ENCODE peak calls at places on chromosomes 2 and 18, in nine cellular contexts. E is neural progenitor cell; S is CD8-positive, alpha-beta T cell; L is aorta; A is OCI-LY7; C is pancreas; Z is AG10803; M is GM23248; W is heart right ventricle. I is an unnamed sample.

GRCh38 chr2:153963247-153963646 is 91.5 kb downstream of the GALNT13 start:
- DNase-seq in E (no peak), S (no peak), L (no peak), A (no peak), C (no peak), Z (no peak), M (no peak), W (no peak), I (no peak)

GRCh38 chr2:204947448-204947847 is 402.2 kb downstream of the PARD3B start:
- DNase-seq in E (no peak), S (no peak), L (no peak), A (no peak), C (no peak), Z (no peak), M (no peak), W (no peak), I (no peak)

GRCh38 chr18:8987250-8987649 is 115.2 kb upstream of the NDUFV2 start:
- DNase-seq in E (no peak), S (no peak), L (no peak), A (no peak), C (no peak), Z (peak), M (peak), W (no peak), I (peak)

GRCh38 chr18:2570772-2571199 is 519 bp downstream of the METTL4 start:
- DNase-seq in E (peak), S (peak), L (peak), A (peak), C (peak), Z (peak), M (peak), W (peak), I (peak)

GRCh38 chr18:23732439-23732838 is 43.2 kb downstream of the LAMA3 start:
- DNase-seq in E (no peak), S (no peak), L (no peak), A (no peak), C (no peak), Z (no peak), M (no peak), W (no peak), I (no peak)

GRCh38 chr2:195326537-195326936 is 330.5 kb upstream of the SLC39A10 start:
- DNase-seq in E (no peak), S (no peak), L (no peak), A (no peak), C (no peak), Z (no peak), M (no peak), W (no peak), I (no peak)

GRCh38 chr2:68837164-68837860 is 33.9 kb downstream of the BMP10 start:
- DNase-seq in E (peak), S (peak), L (peak), A (peak), C (peak), Z (no peak), M (peak), W (peak), I (peak)

GRCh38 chr2:191670076-191670475 is 7.9 kb upstream of the NABP1 start:
- DNase-seq in E (no peak), S (no peak), L (no peak), A (no peak), C (no peak), Z (no peak), M (no peak), W (no peak), I (no peak)

GRCh38 chr2:161843936-161844335 is 219.7 kb downstream of the SLC4A10 start:
- DNase-seq in E (no peak), S (no peak), L (no peak), A (peak), C (no peak), Z (no peak), M (no peak), W (no peak), I (no peak)

GRCh38 chr2:164388511-164388910 is 232.8 kb downstream of the GRB14 start:
- DNase-seq in E (peak), S (no peak), L (no peak), A (no peak), C (no peak), Z (peak), M (peak), W (no peak), I (peak)

GRCh38 chr18:67677489-67677888 is 161.0 kb upstream of the DSEL start:
- DNase-seq in E (no peak), S (no peak), L (no peak), A (no peak), C (no peak), Z (no peak), M (no peak), W (no peak), I (no peak)

GRCh38 chr2:230443540-230443939 is 27.5 kb downstream of the SP100 start:
- DNase-seq in E (no peak), S (no peak), L (no peak), A (no peak), C (no peak), Z (peak), M (peak), W (no peak), I (peak)

GRCh38 chr2:44707945-44708645 is 233.4 kb upstream of the SIX3 start:
- DNase-seq in E (peak), S (no peak), L (no peak), A (peak), C (no peak), Z (no peak), M (no peak), W (no peak), I (no peak)

GRCh38 chr2:240919786-240920782 is 13.9 kb downstream of the CROCC2 start:
- DNase-seq in E (no peak), S (no peak), L (peak), A (no peak), C (peak), Z (no peak), M (no peak), W (peak), I (no peak)

GRCh38 chr2:236378851-236379250 is 114.6 kb upstream of the ASB18 start:
- DNase-seq in E (no peak), S (no peak), L (no peak), A (no peak), C (no peak), Z (no peak), M (no peak), W (no peak), I (no peak)

GRCh38 chr18:43876286-43877082 is 599.2 kb upstream of the SYT4 start:
- DNase-seq in E (no peak), S (no peak), L (no peak), A (no peak), C (no peak), Z (no peak), M (peak), W (no peak), I (no peak)

GRCh38 chr2:216557820-216558219 is 59.2 kb downstream of the RPL37A start:
- DNase-seq in E (peak), S (no peak), L (no peak), A (no peak), C (no peak), Z (no peak), M (no peak), W (no peak), I (no peak)

GRCh38 chr2:26782876-26783704 is 2.8 kb upstream of the CENPA start:
- DNase-seq in E (no peak), S (no peak), L (no peak), A (no peak), C (no peak), Z (no peak), M (no peak), W (no peak), I (no peak)

GRCh38 chr2:26786207-26787023 is 559 bp downstream of the CENPA start:
- DNase-seq in E (no peak), S (no peak), L (peak), A (peak), C (peak), Z (no peak), M (peak), W (no peak), I (no peak)

GRCh38 chr2:26785431-26786206 is at the start of gene CENPA:
- DNase-seq in E (peak), S (peak), L (peak), A (peak), C (peak), Z (peak), M (peak), W (peak), I (peak)

GRCh38 chr2:26780203-26780760 is 5.6 kb upstream of the CENPA start:
- DNase-seq in E (no peak), S (no peak), L (no peak), A (no peak), C (no peak), Z (no peak), M (no peak), W (no peak), I (no peak)

GRCh38 chr2:26784570-26785234 is 1.2 kb upstream of the CENPA start:
- DNase-seq in E (no peak), S (no peak), L (no peak), A (no peak), C (no peak), Z (no peak), M (no peak), W (no peak), I (no peak)
- H3K4me3 ChIP-seq in E (no peak), S (peak), L (no peak), A (no peak), C (no peak), Z (peak), M (peak), W (peak), I (no peak)

GRCh38 chr2:237432484-237433092 is 18.6 kb upstream of the COL6A3 start:
- DNase-seq in E (no peak), S (peak), L (no peak), A (no peak), C (peak), Z (peak), M (peak), W (no peak), I (peak)
- H3K4me3 ChIP-seq in E (no peak), S (peak), L (no peak), A (no peak), C (no peak), Z (peak), M (peak), W (no peak), I (no peak)

DNA sequence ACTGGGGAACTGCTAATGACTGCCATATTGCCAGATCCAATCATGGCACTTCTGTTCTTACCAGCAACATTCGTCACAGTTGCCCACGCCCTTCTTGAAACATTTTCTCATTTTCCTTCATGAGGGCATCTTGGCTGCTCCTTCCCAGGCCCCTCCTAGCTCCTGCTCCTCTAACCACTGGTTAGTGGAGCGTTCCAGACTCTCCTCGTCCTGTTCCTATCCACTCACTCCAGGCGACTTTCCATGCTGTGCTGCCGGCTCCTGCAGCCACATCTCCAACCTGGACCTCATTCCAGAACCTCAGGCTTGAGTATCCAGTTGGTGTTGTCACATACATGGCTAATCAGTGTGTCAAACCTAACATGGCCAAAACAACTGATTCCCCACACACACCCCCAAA is 1.3 kb upstream of the ADI1 start:
- DNase-seq in E (no peak), S (no peak), L (no peak), A (no peak), C (no peak), Z (no peak), M (no peak), W (no peak), I (no peak)
- H3K4me3 ChIP-seq in E (no peak), S (peak), L (no peak), A (peak), C (no peak), Z (no peak), M (no peak), W (no peak), I (peak)

GRCh38 chr18:50747849-50748242 is 72.0 kb downstream of the MRO start:
- DNase-seq in E (no peak), S (no peak), L (no peak), A (no peak), C (no peak), Z (no peak), M (no peak), W (no peak), I (no peak)
- H3K4me3 ChIP-seq in E (no peak), S (no peak), L (no peak), A (no peak), C (no peak), Z (no peak), M (no peak), W (no peak), I (no peak)

DNA sequence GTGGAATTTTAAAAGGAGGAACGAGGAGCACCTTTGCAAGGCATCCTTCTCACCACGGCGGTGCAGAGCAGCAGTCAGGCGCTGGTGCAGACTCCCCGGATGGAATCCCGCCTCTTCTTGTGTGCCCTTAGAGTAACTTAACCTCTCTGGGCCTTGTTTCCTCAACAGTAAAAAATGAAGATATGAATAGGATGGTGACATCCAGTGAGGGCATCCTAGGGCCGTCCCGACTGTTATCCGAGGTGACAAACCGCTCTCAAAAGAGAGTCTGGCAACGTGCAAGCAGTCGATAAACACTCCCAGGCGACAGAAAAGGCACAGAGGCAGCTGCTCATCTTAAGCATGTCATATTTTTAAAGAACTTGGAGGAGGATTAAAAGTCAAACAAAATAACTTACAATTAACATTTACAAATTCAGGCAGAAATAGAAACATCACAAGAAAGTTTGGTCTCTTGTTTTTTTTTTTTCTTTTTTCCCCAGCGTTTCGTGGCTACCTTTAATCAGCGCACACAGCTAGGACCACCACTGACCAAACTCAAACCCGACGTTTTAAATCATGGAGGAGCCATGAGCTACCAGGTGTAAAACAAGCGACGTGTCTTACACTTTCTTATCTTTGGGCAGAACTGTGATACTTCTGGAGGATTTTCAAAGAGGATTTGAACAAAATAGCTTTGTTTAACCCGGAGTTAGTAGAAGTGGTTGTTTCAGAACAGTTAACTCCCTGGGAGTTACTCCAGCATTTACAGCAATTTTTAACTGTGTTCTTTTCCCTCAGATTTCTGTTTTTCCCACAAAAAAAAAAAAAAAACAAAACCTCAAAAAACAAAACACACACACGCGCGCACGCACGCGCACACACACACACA is 2.1 kb downstream of the MBP start:
- DNase-seq in E (no peak), S (no peak), L (no peak), A (no peak), C (no peak), Z (no peak), M (no peak), W (no peak), I (no peak)
- H3K4me3 ChIP-seq in E (no peak), S (peak), L (no peak), A (peak), C (no peak), Z (peak), M (no peak), W (peak), I (peak)

I was measured in fibroblast of the aortic adventitia.